ENCODE peak calls at places on chromosomes 6 and 20, in five cellular contexts. P, A, J, S and T are unnamed samples.

GRCh38 chr6:44133003-44133931 is 5.9 kb downstream of the TMEM63B start:
- DNase-seq in P (peak), A (peak), J (no peak), S (peak), T (no peak)

GRCh38 chr6:75101896-75102680 is 103.8 kb downstream of the COL12A1 start:
- DNase-seq in P (peak), A (no peak), J (no peak), S (no peak), T (no peak)

GRCh38 chr6:111777357-111777756 is 95.9 kb downstream of the FYN start:
- DNase-seq in P (no peak), A (no peak), J (no peak), S (no peak), T (peak)

GRCh38 chr6:155152211-155153076 is 111.4 kb upstream of the CLDN20 start:
- DNase-seq in P (no peak), A (no peak), J (peak), S (no peak), T (no peak)

GRCh38 chr6:53009056-53009455 is 14.0 kb upstream of the GSTA4 start:
- DNase-seq in P (no peak), A (no peak), J (no peak), S (no peak), T (no peak)

GRCh38 chr6:14383393-14384174 is 266.0 kb downstream of the CD83 start:
- DNase-seq in P (no peak), A (no peak), J (peak), S (no peak), T (no peak)

GRCh38 chr20:33796263-33796906 is 14.8 kb upstream of the CHMP4B start:
- DNase-seq in P (no peak), A (peak), J (no peak), S (no peak), T (no peak)

GRCh38 chr6:134983823-134984222 is 33.9 kb upstream of the ALDH8A1 start:
- DNase-seq in P (no peak), A (no peak), J (no peak), S (no peak), T (no peak)

GRCh38 chr6:1297746-1298145 is 14.2 kb upstream of the FOXQ1 start:
- DNase-seq in P (peak), A (no peak), J (no peak), S (peak), T (no peak)

GRCh38 chr6:136351518-136352106 is 62.0 kb upstream of the BCLAF1 start:
- DNase-seq in P (no peak), A (no peak), J (no peak), S (no peak), T (no peak)

GRCh38 chr6:17725083-17725482 is 18.4 kb upstream of the NUP153 start:
- DNase-seq in P (peak), A (peak), J (no peak), S (no peak), T (no peak)

GRCh38 chr6:40948598-40948997 is 90.4 kb downstream of the UNC5CL start:
- DNase-seq in P (peak), A (no peak), J (no peak), S (no peak), T (no peak)

GRCh38 chr6:53326372-53327016 is 22.3 kb downstream of the ELOVL5 start:
- DNase-seq in P (peak), A (no peak), J (no peak), S (peak), T (no peak)

GRCh38 chr6:152748843-152749242 is 1.8 kb upstream of the VIP start:
- DNase-seq in P (peak), A (no peak), J (peak), S (peak), T (no peak)

GRCh38 chr6:16184554-16184953 is 53.8 kb upstream of the GMPR start:
- DNase-seq in P (no peak), A (no peak), J (no peak), S (no peak), T (no peak)

GRCh38 chr6:94300424-94301144 is 881.2 kb upstream of the EPHA7 start:
- DNase-seq in P (no peak), A (no peak), J (no peak), S (no peak), T (no peak)

GRCh38 chr6:106802141-106802540 is 172.4 kb downstream of the CD24 start:
- DNase-seq in P (no peak), A (no peak), J (no peak), S (no peak), T (no peak)

GRCh38 chr6:109024784-109025183 is 69.9 kb downstream of the SESN1 start:
- DNase-seq in P (peak), A (no peak), J (no peak), S (no peak), T (no peak)

GRCh38 chr20:48831702-48832422 is 4.1 kb upstream of the PREX1 start:
- DNase-seq in P (peak), A (peak), J (no peak), S (peak), T (no peak)

GRCh38 chr6:144736763-144737162 is 451.6 kb downstream of the UTRN start:
- DNase-seq in P (no peak), A (no peak), J (no peak), S (no peak), T (peak)

GRCh38 chr6:44311767-44312166 is 1.4 kb downstream of the AARS2 start:
- DNase-seq in P (no peak), A (no peak), J (no peak), S (no peak), T (no peak)

GRCh38 chr20:63089051-63089907 is 82.5 kb upstream of the BHLHE23 start:
- DNase-seq in P (no peak), A (no peak), J (no peak), S (no peak), T (no peak)

GRCh38 chr20:51062065-51062464 is 39.2 kb upstream of the KCNG1 start:
- DNase-seq in P (peak), A (no peak), J (no peak), S (no peak), T (no peak)

GRCh38 chr6:16392010-16392409 is 153.6 kb downstream of the GMPR start:
- DNase-seq in P (no peak), A (no peak), J (no peak), S (no peak), T (no peak)

GRCh38 chr20:61185841-61186601 is 66.0 kb upstream of the CDH4 start:
- DNase-seq in P (peak), A (no peak), J (no peak), S (peak), T (no peak)

GRCh38 chr6:148175511-148176188 is 167.0 kb upstream of the SASH1 start:
- DNase-seq in P (peak), A (no peak), J (no peak), S (no peak), T (no peak)

GRCh38 chr6:40409143-40409542 is 178.0 kb downstream of the LRFN2 start:
- DNase-seq in P (no peak), A (no peak), J (no peak), S (no peak), T (no peak)

GRCh38 chr6:129493396-129493902 is 216.5 kb downstream of the ARHGAP18 start:
- DNase-seq in P (peak), A (no peak), J (no peak), S (no peak), T (no peak)

GRCh38 chr6:108653864-108654402 is 93.2 kb downstream of the FOXO3 start:
- DNase-seq in P (peak), A (no peak), J (no peak), S (no peak), T (no peak)

GRCh38 chr6:91812596-91813274 is 1225.9 kb upstream of the MAP3K7 start:
- DNase-seq in P (peak), A (no peak), J (no peak), S (no peak), T (no peak)
- H3K27ac ChIP-seq in P (no peak), A (no peak), J (no peak), S (no peak), T (no peak)

GRCh38 chr6:35050988-35051330 is 90.2 kb downstream of the TCP11 start:
- DNase-seq in P (no peak), A (no peak), J (no peak), S (no peak), T (no peak)

GRCh38 chr6:35050291-35050987 is 90.7 kb downstream of the TCP11 start:
- DNase-seq in P (no peak), A (no peak), J (no peak), S (no peak), T (no peak)

GRCh38 chr6:35049346-35049745 is 91.8 kb downstream of the TCP11 start:
- DNase-seq in P (no peak), A (no peak), J (no peak), S (no peak), T (no peak)

GRCh38 chr6:35048631-35049083 is 92.5 kb downstream of the TCP11 start:
- DNase-seq in P (peak), A (peak), J (peak), S (no peak), T (peak)

GRCh38 chr6:35049885-35050284 is 91.3 kb downstream of the TCP11 start:
- DNase-seq in P (peak), A (peak), J (no peak), S (no peak), T (no peak)
- H3K27ac ChIP-seq in P (peak), A (peak), J (no peak), S (no peak), T (no peak)

GRCh38 chr6:125357515-125358256 is 55.9 kb upstream of the HDDC2 start:
- DNase-seq in P (no peak), A (no peak), J (no peak), S (no peak), T (peak)
- H3K27ac ChIP-seq in P (no peak), A (no peak), J (no peak), S (no peak), T (no peak)

GRCh38 chr20:41054463-41055230 is 26.0 kb downstream of the TOP1 start:
- DNase-seq in P (no peak), A (no peak), J (no peak), S (no peak), T (no peak)
- H3K27ac ChIP-seq in P (no peak), A (peak), J (no peak), S (no peak), T (no peak)

DNA sequence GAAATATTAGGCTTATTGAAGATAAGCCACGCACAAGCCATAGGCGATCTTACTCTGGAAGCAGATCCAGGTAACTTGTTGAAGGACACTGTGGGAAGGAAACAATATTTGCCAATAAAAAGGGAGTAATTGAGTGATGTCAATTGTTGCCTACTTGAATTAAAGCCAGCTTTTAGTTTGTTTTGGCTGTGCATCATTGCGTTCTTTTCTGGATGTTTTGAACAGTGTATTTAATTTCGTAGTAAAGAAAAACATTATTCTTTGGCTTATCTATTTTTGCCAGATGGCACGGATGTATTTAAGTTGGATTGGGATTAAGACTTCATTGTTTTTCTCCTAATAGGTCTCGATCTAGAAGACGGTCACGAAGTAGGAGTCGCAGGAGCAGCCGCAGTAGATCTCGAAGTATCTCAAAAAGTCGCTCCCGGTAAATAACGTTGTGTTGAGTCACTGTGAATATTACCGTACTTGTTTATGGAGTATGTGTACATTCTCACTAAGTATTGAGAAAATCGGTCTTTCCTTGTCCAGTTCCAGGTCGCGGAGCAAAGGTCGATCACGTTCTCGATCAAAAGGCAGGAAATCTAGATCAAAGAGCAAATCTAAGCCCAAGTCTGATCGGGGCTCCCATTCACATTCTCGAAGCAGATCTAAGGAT is 2.6 kb downstream of the SRSF6 start:
- DNase-seq in P (no peak), A (no peak), J (no peak), S (no peak), T (no peak)
- H3K27ac ChIP-seq in P (no peak), A (no peak), J (no peak), S (no peak), T (no peak)

DNA sequence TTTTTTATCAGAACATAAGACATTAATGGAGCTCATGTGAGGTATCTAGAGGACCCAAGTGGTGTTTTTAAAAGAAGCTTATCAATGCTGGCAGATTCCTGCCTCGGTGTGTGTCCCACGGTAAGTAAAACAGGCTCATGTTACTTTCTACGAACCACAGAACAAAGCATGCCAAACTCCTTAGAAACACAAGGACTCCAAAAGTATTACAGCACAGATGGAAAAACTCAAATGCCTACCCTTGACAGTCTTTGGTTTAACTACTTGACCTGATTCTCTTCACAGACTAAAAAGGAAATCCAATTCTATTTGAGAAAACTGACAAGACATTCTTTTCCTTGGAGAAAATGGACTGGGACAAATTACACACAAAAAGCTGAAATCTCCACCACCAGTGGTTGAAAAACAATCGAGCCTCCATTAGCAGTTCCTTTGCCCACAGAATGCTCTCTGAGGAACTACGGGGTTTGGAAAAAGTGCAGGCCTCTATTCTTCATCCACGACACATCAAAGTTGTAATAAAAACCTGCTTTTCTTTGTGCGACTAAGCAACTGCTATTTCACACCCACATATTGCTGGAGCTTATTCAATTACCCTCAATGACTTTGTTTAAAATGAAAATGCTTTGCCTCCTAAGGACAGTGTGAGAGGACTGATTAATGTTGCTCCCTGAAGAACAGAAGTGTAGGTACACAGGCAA is 5.4 kb downstream of the METTL24 start:
- DNase-seq in P (peak), A (no peak), J (no peak), S (no peak), T (no peak)
- H3K27ac ChIP-seq in P (no peak), A (peak), J (no peak), S (no peak), T (no peak)

GRCh38 chr6:36679043-36679821 is 718 bp downstream of the CDKN1A start:
- DNase-seq in P (peak), A (peak), J (no peak), S (peak), T (no peak)
- H3K27ac ChIP-seq in P (peak), A (peak), J (no peak), S (peak), T (peak)

GRCh38 chr20:23085415-23086055 is 589 bp downstream of the CD93 start:
- DNase-seq in P (no peak), A (no peak), J (no peak), S (no peak), T (no peak)
- H3K27ac ChIP-seq in P (no peak), A (peak), J (no peak), S (no peak), T (no peak)